ENCODE peak calls at places on chromosomes 16 and 17, in ten cellular contexts. Z, R, B, M, X, S, I, E, D and O are unnamed samples.

GRCh38 chr16:79618041-79618711 is 17.6 kb upstream of the MAF start:
- DNase-seq in Z (no peak), R (no peak), B (no peak), M (no peak), X (no peak), S (no peak), I (no peak), E (no peak), D (no peak), O (no peak)

GRCh38 chr17:76076100-76076764 is 1.7 kb downstream of the GALR2 start:
- DNase-seq in Z (no peak), R (no peak), B (no peak), M (no peak), X (no peak), S (no peak), I (no peak), E (no peak), D (no peak), O (no peak)

GRCh38 chr17:924711-925480 is 54.7 kb downstream of the NXN start:
- DNase-seq in Z (no peak), R (no peak), B (no peak), M (no peak), X (no peak), S (no peak), I (no peak), E (no peak), D (no peak), O (no peak)

GRCh38 chr17:17840751-17841591 is 4.2 kb upstream of the SREBF1 start:
- DNase-seq in Z (no peak), R (no peak), B (peak), M (peak), X (no peak), S (peak), I (no peak), E (no peak), D (peak), O (peak)

GRCh38 chr17:18173740-18174139 is 9.9 kb upstream of the ALKBH5 start:
- DNase-seq in Z (no peak), R (no peak), B (no peak), M (no peak), X (no peak), S (no peak), I (no peak), E (no peak), D (no peak), O (no peak)

GRCh38 chr17:73566905-73567782 is 77.1 kb downstream of the SDK2 start:
- DNase-seq in Z (no peak), R (peak), B (no peak), M (no peak), X (no peak), S (no peak), I (no peak), E (peak), D (no peak), O (no peak)

GRCh38 chr17:29246638-29247037 is at the start of gene CRYBA1:
- DNase-seq in Z (no peak), R (no peak), B (no peak), M (no peak), X (no peak), S (no peak), I (no peak), E (no peak), D (no peak), O (no peak)

GRCh38 chr17:33091271-33091670 is 99.6 kb downstream of the SPACA3 start:
- DNase-seq in Z (no peak), R (no peak), B (peak), M (no peak), X (no peak), S (no peak), I (no peak), E (no peak), D (no peak), O (no peak)

GRCh38 chr17:80798595-80799552 is 192.8 kb upstream of the CHMP6 start:
- DNase-seq in Z (no peak), R (no peak), B (no peak), M (no peak), X (no peak), S (no peak), I (no peak), E (no peak), D (no peak), O (no peak)

GRCh38 chr17:12545877-12546513 is 119.7 kb upstream of the MYOCD start:
- DNase-seq in Z (peak), R (peak), B (peak), M (peak), X (no peak), S (peak), I (no peak), E (no peak), D (peak), O (peak)

GRCh38 chr17:36931096-36931696 is 6.1 kb upstream of the LHX1 start:
- DNase-seq in Z (no peak), R (no peak), B (no peak), M (no peak), X (no peak), S (no peak), I (no peak), E (no peak), D (no peak), O (no peak)

GRCh38 chr17:82384730-82385429 is 13.3 kb downstream of the UTS2R start:
- DNase-seq in Z (no peak), R (peak), B (peak), M (peak), X (peak), S (no peak), I (peak), E (no peak), D (peak), O (peak)

DNA sequence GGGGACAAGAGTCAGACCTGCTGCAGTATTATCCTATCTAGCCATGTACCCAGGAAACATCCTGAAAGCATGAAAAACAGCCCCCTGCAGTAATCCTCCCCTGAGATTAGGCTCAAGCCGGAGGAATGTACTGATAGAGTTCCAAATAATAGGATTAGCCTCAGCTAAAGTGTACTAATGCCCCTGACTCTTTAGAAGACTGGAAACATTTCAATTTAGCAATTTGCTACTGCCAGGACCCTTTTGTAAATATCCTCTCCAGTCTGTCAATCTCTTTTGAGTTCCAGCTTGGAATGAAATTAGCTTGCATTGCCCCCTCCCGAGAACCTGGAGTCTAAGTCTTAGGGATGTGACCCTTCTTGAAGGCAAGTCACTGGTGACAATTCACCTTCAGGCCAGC is 110.8 kb upstream of the DNAH9 start:
- DNase-seq in Z (no peak), R (no peak), B (no peak), M (no peak), X (no peak), S (no peak), I (no peak), E (no peak), D (no peak), O (no peak)
- TF ChIP-seq CTCF in Z (no peak), R (no peak), B (no peak), M (no peak), X (no peak), S (no peak), I (no peak), E (no peak), D (no peak), O (no peak)

GRCh38 chr17:79147791-79148506 is 73.3 kb downstream of the ENGASE start:
- DNase-seq in Z (no peak), R (no peak), B (no peak), M (no peak), X (no peak), S (no peak), I (no peak), E (no peak), D (no peak), O (no peak)
- TF ChIP-seq CTCF in Z (peak), R (peak), B (no peak), M (no peak), X (no peak), S (no peak), I (no peak), E (no peak), D (peak), O (peak)

DNA sequence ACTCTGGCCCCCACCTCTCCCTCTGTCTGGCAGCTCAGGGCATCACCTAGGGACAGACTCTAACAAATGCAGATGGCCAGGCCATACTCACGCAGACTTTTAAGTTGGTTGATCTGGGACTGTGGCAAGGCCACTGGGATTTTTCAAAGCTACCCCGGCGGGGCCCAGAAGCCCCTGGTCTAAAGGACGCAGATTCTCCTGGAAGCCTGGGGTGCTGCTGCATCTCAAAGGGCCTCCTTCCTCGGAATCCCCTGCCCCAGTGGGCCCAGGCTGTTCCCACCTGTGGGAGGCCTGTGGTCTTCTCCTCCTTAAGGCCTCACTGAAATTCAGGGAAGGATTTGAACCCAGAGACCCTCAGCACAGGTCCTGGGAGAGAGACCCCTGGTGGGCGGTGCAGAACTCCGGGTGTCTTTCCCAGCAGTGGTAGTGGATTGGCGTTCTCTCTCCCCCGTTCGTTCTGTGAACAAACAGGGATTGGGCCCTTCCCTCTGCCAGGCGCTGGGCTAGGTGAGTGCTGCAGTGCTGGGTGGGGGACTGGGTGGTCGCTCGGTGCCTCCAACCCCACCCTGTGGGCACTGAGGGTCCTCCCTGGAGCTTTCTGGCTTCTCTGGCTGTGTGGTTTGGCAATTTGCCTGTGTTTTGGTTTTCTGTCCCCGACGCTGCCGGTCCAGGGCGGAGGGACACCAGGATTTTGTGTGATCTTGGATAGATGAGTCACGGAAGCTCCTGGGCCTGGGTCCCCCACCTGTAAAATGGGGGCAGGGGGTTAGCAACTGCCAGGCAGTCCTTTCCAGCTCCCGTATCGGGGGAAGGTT is 160.6 kb upstream of the GSE1 start:
- DNase-seq in Z (no peak), R (no peak), B (no peak), M (no peak), X (no peak), S (no peak), I (no peak), E (no peak), D (no peak), O (no peak)
- TF ChIP-seq CTCF in Z (no peak), R (no peak), B (no peak), M (no peak), X (no peak), S (no peak), I (no peak), E (no peak), D (no peak), O (no peak)

GRCh38 chr17:9162275-9162985 is 141.1 kb downstream of the NTN1 start:
- DNase-seq in Z (no peak), R (no peak), B (no peak), M (no peak), X (no peak), S (no peak), I (no peak), E (no peak), D (no peak), O (no peak)
- TF ChIP-seq CTCF in Z (peak), R (peak), B (no peak), M (no peak), X (peak), S (peak), I (no peak), E (no peak), D (no peak), O (no peak)

GRCh38 chr16:2083409-2083808 is 35.6 kb downstream of the TSC2 start:
- DNase-seq in Z (no peak), R (no peak), B (no peak), M (no peak), X (no peak), S (no peak), I (no peak), E (no peak), D (no peak), O (no peak)

GRCh38 chr16:2081201-2081600 is 33.4 kb downstream of the TSC2 start:
- DNase-seq in Z (no peak), R (no peak), B (no peak), M (no peak), X (no peak), S (no peak), I (no peak), E (no peak), D (no peak), O (no peak)

GRCh38 chr16:2082983-2083364 is 35.2 kb downstream of the TSC2 start:
- DNase-seq in Z (no peak), R (no peak), B (no peak), M (no peak), X (no peak), S (no peak), I (no peak), E (no peak), D (no peak), O (no peak)

GRCh38 chr16:2081685-2082084 is 33.9 kb downstream of the TSC2 start:
- DNase-seq in Z (no peak), R (no peak), B (no peak), M (no peak), X (no peak), S (no peak), I (no peak), E (no peak), D (peak), O (no peak)

DNA sequence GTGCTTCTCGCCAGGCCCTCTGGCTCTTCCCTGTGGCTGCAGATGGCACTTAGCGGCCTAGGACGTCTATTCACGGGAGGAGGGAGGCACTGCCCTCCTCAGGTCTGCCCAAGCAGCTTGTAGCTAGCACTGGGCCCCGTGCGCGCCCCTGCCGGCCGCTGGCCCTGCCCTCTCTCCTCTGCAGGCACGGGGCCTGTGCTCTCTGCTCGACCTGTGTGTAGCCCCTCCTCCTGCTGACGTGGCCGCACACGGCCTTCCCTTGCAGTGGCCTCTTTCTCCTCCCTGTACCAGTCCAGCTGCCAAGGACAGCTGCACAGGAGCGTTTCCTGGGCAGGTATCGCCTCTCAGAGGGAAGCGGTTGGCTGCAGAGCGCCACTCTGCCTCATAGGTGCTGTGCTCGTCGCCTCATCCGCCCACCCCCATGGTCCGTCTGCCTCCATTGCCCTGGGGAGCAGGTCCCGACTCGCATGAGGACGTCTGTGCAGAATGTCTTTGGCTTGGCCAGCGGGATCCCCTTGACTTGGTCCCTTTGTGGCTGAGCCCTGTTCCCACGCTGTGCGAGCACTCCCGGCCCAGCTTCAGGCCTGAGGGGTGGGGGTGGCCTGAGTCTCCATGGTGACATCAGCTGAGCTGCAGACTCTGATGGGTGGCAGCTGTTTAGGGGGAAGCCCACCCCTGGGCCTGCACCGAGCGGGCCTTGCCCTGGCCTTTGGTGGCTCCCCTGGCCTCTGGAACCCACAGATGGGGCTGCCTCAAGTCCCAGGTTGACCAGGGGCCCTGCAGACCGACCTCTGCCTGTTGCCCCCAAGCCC is 34.6 kb downstream of the TSC2 start:
- DNase-seq in Z (no peak), R (no peak), B (no peak), M (no peak), X (no peak), S (no peak), I (no peak), E (no peak), D (peak), O (peak)
- TF ChIP-seq CTCF in Z (no peak), R (no peak), B (no peak), M (no peak), X (peak), S (no peak), I (no peak), E (no peak), D (no peak), O (no peak)

GRCh38 chr17:63440127-63440769 is 5.9 kb downstream of the CYB561 start:
- DNase-seq in Z (no peak), R (no peak), B (no peak), M (no peak), X (no peak), S (no peak), I (no peak), E (peak), D (no peak), O (no peak)
- TF ChIP-seq CTCF in Z (no peak), R (no peak), B (no peak), M (no peak), X (peak), S (peak), I (no peak), E (no peak), D (no peak), O (no peak)

GRCh38 chr16:28126684-28127620 is 63.4 kb upstream of the GSG1L start:
- DNase-seq in Z (no peak), R (no peak), B (no peak), M (no peak), X (no peak), S (no peak), I (no peak), E (no peak), D (no peak), O (no peak)
- TF ChIP-seq CTCF in Z (no peak), R (no peak), B (no peak), M (no peak), X (no peak), S (no peak), I (no peak), E (no peak), D (no peak), O (no peak)